ENCODE peak calls at places on chromosomes 3 and 15, in four cellular contexts. C, J, U and G are unnamed samples.

GRCh38 chr3:23202203-23202920 is 765 bp upstream of the UBE2E2 start:
- DNase-seq in C (no peak), J (peak), U (no peak), G (no peak)

GRCh38 chr3:49422379-49423248 is at the start of gene AMT:
- DNase-seq in C (peak), J (peak), U (no peak), G (peak)

GRCh38 chr3:137039570-137039969 is 81.8 kb downstream of the IL20RB start:
- DNase-seq in C (no peak), J (no peak), U (no peak), G (no peak)

GRCh38 chr15:28917791-28918140 is 32.0 kb downstream of the APBA2 start:
- DNase-seq in C (no peak), J (no peak), U (no peak), G (no peak)

GRCh38 chr3:190597291-190597690 is 83.4 kb downstream of the IL1RAP start:
- DNase-seq in C (no peak), J (no peak), U (no peak), G (no peak)

GRCh38 chr3:189132125-189132744 is 39.5 kb upstream of the TPRG1 start:
- DNase-seq in C (no peak), J (peak), U (peak), G (peak)

GRCh38 chr3:19093084-19093483 is 55.2 kb upstream of the KCNH8 start:
- DNase-seq in C (no peak), J (no peak), U (no peak), G (no peak)

GRCh38 chr3:136366289-136366688 is 116.1 kb downstream of the PCCB start:
- DNase-seq in C (no peak), J (peak), U (no peak), G (no peak)

GRCh38 chr15:73617310-73617709 is 15.9 kb downstream of the NPTN start:
- DNase-seq in C (no peak), J (no peak), U (no peak), G (no peak)

GRCh38 chr15:34793071-34793470 is 2.3 kb downstream of the ACTC1 start:
- DNase-seq in C (no peak), J (no peak), U (no peak), G (no peak)

GRCh38 chr3:86228106-86228505 is 762.8 kb downstream of the VGLL3 start:
- DNase-seq in C (no peak), J (no peak), U (no peak), G (no peak)

GRCh38 chr15:76177491-76178040 is 117.8 kb downstream of the TMEM266 start:
- DNase-seq in C (no peak), J (peak), U (no peak), G (peak)

GRCh38 chr15:63504247-63504978 is at the start of gene USP3:
- DNase-seq in C (peak), J (peak), U (no peak), G (peak)

GRCh38 chr15:63504979-63505841 is 817 bp downstream of the USP3 start:
- DNase-seq in C (peak), J (peak), U (no peak), G (peak)

GRCh38 chr15:63507878-63508818 is 3.8 kb downstream of the USP3 start:
- DNase-seq in C (no peak), J (no peak), U (no peak), G (no peak)

GRCh38 chr15:63505842-63506222 is 1.4 kb downstream of the USP3 start:
- DNase-seq in C (no peak), J (no peak), U (no peak), G (no peak)

GRCh38 chr15:63506537-63507035 is 2.2 kb downstream of the USP3 start:
- DNase-seq in C (no peak), J (no peak), U (no peak), G (peak)
- TF ChIP-seq MXI1 in C (no peak), J (no peak), U (no peak), G (no peak)

GRCh38 chr3:78893161-78893560 is 874.6 kb downstream of the ROBO1 start:
- DNase-seq in C (no peak), J (no peak), U (no peak), G (no peak)

GRCh38 chr3:78900426-78900825 is 867.4 kb downstream of the ROBO1 start:
- DNase-seq in C (no peak), J (peak), U (no peak), G (no peak)

GRCh38 chr3:78894787-78895186 is 873.0 kb downstream of the ROBO1 start:
- DNase-seq in C (no peak), J (no peak), U (no peak), G (no peak)

GRCh38 chr3:78899846-78900245 is 868.0 kb downstream of the ROBO1 start:
- DNase-seq in C (no peak), J (no peak), U (no peak), G (no peak)

DNA sequence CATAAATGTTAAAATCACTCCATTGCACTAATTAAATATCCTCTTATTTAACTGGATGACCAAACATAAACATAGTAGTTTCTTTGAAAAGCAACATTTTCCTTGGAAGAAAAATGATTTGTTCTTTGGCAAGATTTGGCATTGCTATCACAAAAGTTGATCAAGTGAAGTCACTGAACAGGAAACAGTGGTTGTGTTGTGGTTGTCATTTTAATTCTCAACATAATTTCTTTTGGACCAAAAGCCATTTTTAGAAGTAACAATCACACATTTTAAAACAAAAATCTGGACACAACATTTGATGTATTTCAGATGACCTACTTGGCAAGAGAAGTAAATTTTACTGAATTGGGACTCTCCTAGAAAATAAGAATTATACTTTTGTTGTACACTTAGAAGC is 872.3 kb downstream of the ROBO1 start:
- DNase-seq in C (no peak), J (no peak), U (no peak), G (no peak)
- TF ChIP-seq RAD21 in C (no peak), J (no peak), U (no peak), G (no peak)

DNA sequence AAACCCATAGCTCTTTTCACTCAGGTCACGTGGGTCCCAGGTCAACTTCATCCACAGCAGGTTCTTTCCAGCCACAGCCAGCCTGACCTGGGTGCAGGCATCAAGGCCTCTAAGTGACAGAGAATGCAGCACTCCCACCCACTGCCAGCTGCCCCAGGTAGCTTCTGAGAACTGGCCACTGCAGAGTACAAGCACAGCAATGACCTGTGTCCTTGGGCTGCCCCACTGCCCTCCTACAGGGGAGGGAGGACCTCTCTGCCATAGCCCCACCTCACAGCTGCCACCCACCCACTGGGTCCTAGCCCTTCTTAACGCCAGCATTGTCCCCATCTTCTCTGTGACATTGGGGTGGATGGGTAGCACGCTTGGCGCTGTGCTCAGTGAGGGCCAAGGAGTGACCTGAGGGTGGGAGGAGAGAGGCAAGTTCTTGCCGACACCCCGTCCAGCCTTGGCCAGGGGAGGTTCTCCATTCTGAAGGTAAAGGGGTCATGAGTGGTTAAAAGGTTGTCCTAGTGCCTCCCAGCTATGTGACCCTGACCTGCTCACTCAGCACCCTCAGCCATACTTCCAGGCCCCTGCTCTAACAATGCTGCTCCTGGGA is 12.4 kb downstream of the CISH start:
- DNase-seq in C (no peak), J (no peak), U (no peak), G (no peak)
- TF ChIP-seq MXI1 in C (no peak), J (no peak), U (no peak), G (no peak)

GRCh38 chr3:64008952-64009351 is 14.3 kb downstream of the PSMD6 start:
- DNase-seq in C (no peak), J (peak), U (no peak), G (no peak)

GRCh38 chr3:64011685-64012084 is 11.6 kb downstream of the PSMD6 start:
- DNase-seq in C (no peak), J (peak), U (no peak), G (no peak)

GRCh38 chr3:64009528-64009927 is 13.8 kb downstream of the PSMD6 start:
- DNase-seq in C (no peak), J (no peak), U (no peak), G (no peak)

GRCh38 chr3:64008487-64008886 is 14.8 kb downstream of the PSMD6 start:
- DNase-seq in C (no peak), J (no peak), U (no peak), G (no peak)

GRCh38 chr3:64010199-64010598 is 13.1 kb downstream of the PSMD6 start:
- DNase-seq in C (no peak), J (no peak), U (no peak), G (no peak)
- TF ChIP-seq RAD21 in C (no peak), J (no peak), U (no peak), G (no peak)

GRCh38 chr3:50657816-50658215 is 16.9 kb upstream of the DOCK3 start:
- DNase-seq in C (no peak), J (no peak), U (no peak), G (no peak)
- TF ChIP-seq MXI1 in C (no peak), J (no peak), U (no peak), G (no peak)

GRCh38 chr15:31277335-31278055 is 49.1 kb upstream of the KLF13 start:
- DNase-seq in C (no peak), J (no peak), U (no peak), G (no peak)
- TF ChIP-seq RAD21 in C (no peak), J (no peak), U (no peak), G (no peak)

GRCh38 chr15:48657891-48658591 is 12.5 kb upstream of the FBN1 start:
- DNase-seq in C (peak), J (no peak), U (no peak), G (no peak)
- TF ChIP-seq MXI1 in C (no peak), J (no peak), U (no peak), G (no peak)

GRCh38 chr15:91136386-91136923 is 36.4 kb downstream of the SV2B start:
- DNase-seq in C (no peak), J (no peak), U (no peak), G (no peak)

GRCh38 chr15:91140561-91140960 is 40.5 kb downstream of the SV2B start:
- DNase-seq in C (no peak), J (no peak), U (no peak), G (no peak)

GRCh38 chr15:91142097-91142744 is 42.2 kb downstream of the SV2B start:
- DNase-seq in C (no peak), J (no peak), U (no peak), G (peak)

GRCh38 chr15:91146728-91147127 is 46.7 kb downstream of the SV2B start:
- DNase-seq in C (no peak), J (no peak), U (no peak), G (no peak)

DNA sequence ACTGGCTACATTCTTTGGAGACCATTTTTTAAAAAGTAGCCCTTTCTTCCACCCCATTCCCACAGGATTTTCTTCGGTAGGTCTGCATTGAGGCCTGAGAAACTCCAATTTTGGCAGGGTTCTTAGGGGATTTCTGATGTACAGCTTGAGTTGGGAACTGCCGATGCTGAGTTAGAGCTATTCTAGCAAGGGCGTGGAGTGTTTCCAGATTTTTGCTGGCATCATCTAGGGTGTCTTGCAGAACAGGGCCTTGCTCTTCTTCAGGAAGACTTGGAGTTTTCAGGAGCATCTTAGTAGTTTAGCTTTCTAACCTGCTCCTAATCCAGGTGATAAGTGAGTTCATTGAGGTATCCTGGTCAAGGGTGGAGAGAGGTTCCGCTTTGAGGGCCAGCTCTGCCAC is 41.0 kb downstream of the SV2B start:
- DNase-seq in C (no peak), J (no peak), U (no peak), G (no peak)
- TF ChIP-seq RAD21 in C (no peak), J (no peak), U (no peak), G (no peak)